ENCODE peak calls at places on chromosomes 4 and X, in four cellular contexts. J is heart right ventricle, V is K562, M is upper lobe of left lung. E is an unnamed sample. For H3K9me3, the result is how much of the 10 kb centered on the place peaks cover.

GRCh38 chr4:41418444-41418843 is 119.5 kb upstream of the LIMCH1 start:
- DNase-seq in J (peak), V (no peak), M (peak), E (no peak)

GRCh38 chrX:107849747-107850478 is 24.2 kb downstream of the MID2 start:
- DNase-seq in J (no peak), V (no peak), M (no peak), E (no peak)

GRCh38 chr4:1767770-1768366 is 25.2 kb upstream of the FGFR3 start:
- DNase-seq in J (no peak), V (peak), M (peak), E (no peak)

GRCh38 chr4:121796283-121796682 is 4.8 kb upstream of the EXOSC9 start:
- DNase-seq in J (no peak), V (no peak), M (no peak), E (no peak)

GRCh38 chr4:176791591-176792347 is 953 bp downstream of the VEGFC start:
- DNase-seq in J (peak), V (no peak), M (no peak), E (no peak)

GRCh38 chrX:38754102-38754790 is 47.0 kb upstream of the MID1IP1 start:
- DNase-seq in J (no peak), V (peak), M (no peak), E (peak)

GRCh38 chr4:54107951-54108740 is 8.2 kb downstream of the GSX2 start:
- DNase-seq in J (no peak), V (no peak), M (no peak), E (no peak)

GRCh38 chr4:186368291-186368690 is 102.3 kb downstream of the F11 start:
- DNase-seq in J (no peak), V (no peak), M (no peak), E (no peak)

GRCh38 chr4:8084712-8085490 is 73.7 kb downstream of the ABLIM2 start:
- DNase-seq in J (no peak), V (no peak), M (no peak), E (no peak)

GRCh38 chr4:87971866-87972265 is 3.6 kb upstream of the SPP1 start:
- DNase-seq in J (no peak), V (no peak), M (no peak), E (no peak)

GRCh38 chrX:70201732-70202131 is 24.4 kb downstream of the DGAT2L6 start:
- DNase-seq in J (no peak), V (no peak), M (no peak), E (no peak)

GRCh38 chr4:112029642-112030235 is 115.5 kb upstream of the FAM241A start:
- DNase-seq in J (no peak), V (no peak), M (no peak), E (no peak)

GRCh38 chrX:19627081-19627480 is 111.8 kb upstream of the MAP3K15 start:
- DNase-seq in J (peak), V (no peak), M (no peak), E (no peak)

GRCh38 chr4:36317731-36318130 is 36.3 kb downstream of the DTHD1 start:
- DNase-seq in J (no peak), V (no peak), M (no peak), E (no peak)

GRCh38 chr4:3416821-3417221 is 24.9 kb upstream of the HGFAC start:
- DNase-seq in J (no peak), V (no peak), M (peak), E (no peak)

GRCh38 chr4:110009526-110009925 is 96.8 kb downstream of the EGF start:
- DNase-seq in J (no peak), V (no peak), M (no peak), E (no peak)

GRCh38 chrX:11787564-11787963 is 29.5 kb downstream of the MSL3 start:
- DNase-seq in J (peak), V (peak), M (peak), E (peak)

GRCh38 chr4:180565856-180566431 is 1677.3 kb upstream of the TENM3 start:
- DNase-seq in J (no peak), V (no peak), M (no peak), E (no peak)

GRCh38 chrX:119512145-119512800 is 44.0 kb downstream of the SLC25A5 start:
- DNase-seq in J (peak), V (peak), M (peak), E (no peak)

GRCh38 chr4:29310252-29310651 is 1409.9 kb upstream of the PCDH7 start:
- DNase-seq in J (no peak), V (no peak), M (no peak), E (no peak)
- H3K9me3 ChIP-seq in J (under half), V (under half), M (under half), E (under half)

DNA sequence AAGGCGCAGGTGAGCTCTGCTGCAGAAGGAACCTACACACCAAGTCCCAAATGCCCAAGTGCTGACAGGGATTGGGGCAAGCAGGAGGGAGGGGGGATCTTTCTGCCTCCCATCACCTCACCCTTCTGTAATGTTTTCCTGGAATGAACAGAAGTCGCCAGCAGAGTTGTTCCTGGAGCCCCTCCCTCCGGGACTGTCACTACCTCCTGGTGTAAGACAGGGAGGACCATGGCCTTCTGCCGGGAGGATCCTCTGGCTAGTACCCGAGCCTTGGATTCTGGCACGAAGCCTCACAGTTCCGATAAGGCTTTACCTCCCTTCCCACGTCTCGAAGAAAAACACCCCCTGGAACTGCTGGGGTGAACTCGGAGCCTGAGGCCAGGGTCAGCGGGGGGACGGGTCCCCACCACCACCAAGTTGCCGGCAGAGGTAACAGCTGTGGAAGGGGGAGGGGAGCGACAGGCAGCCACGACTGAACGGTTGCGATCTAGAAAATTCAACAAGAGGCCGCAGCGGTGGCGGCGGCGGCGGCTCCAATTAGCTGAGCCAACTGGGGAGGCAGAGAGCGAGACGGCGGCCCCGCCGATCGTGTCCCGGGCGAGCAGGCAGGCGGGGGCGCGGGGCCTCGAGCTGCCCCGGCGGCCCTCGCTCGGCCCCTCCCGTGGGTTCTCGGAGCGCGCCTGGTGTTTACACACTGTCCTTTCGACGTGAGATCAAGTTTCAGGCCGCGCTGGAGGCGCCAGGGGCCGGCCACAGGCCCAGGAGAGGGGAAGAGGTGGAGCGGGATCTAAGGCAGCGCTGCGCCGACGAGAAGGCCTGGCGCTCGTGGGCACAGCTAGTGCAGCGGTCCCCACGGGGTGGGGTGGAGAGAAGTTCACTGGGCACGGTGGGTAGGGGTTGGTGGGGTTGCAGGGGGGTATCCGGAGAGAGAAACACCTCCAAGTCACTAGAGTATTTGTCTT is 53.7 kb upstream of the BCOR start:
- DNase-seq in J (no peak), V (peak), M (no peak), E (no peak)
- H3K9me3 ChIP-seq in J (under half), V (under half), M (under half), E (under half)

GRCh38 chr4:139436122-139436521 is 17.8 kb upstream of the RAB33B start:
- DNase-seq in J (no peak), V (no peak), M (no peak), E (no peak)
- H3K9me3 ChIP-seq in J (half or more), V (under half), M (under half), E (under half)

GRCh38 chr4:85221606-85222005 is 253.3 kb upstream of the ARHGAP24 start:
- DNase-seq in J (no peak), V (no peak), M (no peak), E (no peak)
- H3K9me3 ChIP-seq in J (under half), V (under half), M (under half), E (under half)

GRCh38 chrX:103758555-103758954 is 18.1 kb upstream of the PLP1 start:
- DNase-seq in J (no peak), V (no peak), M (no peak), E (no peak)
- H3K9me3 ChIP-seq in J (under half), V (under half), M (under half), E (under half)

GRCh38 chrX:54930291-54931049 is 9.8 kb downstream of the TRO start:
- DNase-seq in J (no peak), V (no peak), M (no peak), E (no peak)
- H3K9me3 ChIP-seq in J (under half), V (under half), M (under half), E (under half)

E was measured in T-helper 17 cell.